ENCODE peak calls at places on chromosomes 7 and 10, in ten cellular contexts. D is colonic mucosa; U is heart right ventricle; J is psoas muscle; X is heart left ventricle; Z is tibial nerve; R is aorta; V is left ventricle myocardium inferior; C is MM.1S; M is naive thymus-derived CD4-positive, alpha-beta T cell. I is an unnamed sample.

GRCh38 chr10:1184541-1185415 is 128.6 kb downstream of the WDR37 start:
- DNase-seq in D (no peak), U (no peak), J (no peak), X (no peak), Z (no peak), R (peak; percentile 72), V (no peak), C (no peak), M (no peak), I (no peak)

GRCh38 chr7:36648441-36648840 is 75.9 kb downstream of the AOAH start:
- DNase-seq in D (no peak), U (no peak), J (no peak), X (no peak), Z (no peak), R (no peak), V (no peak), C (no peak), M (no peak), I (no peak)

GRCh38 chr7:26515462-26515861 is 223.8 kb downstream of the SNX10 start:
- DNase-seq in D (peak; percentile 80), U (no peak), J (no peak), X (no peak), Z (no peak), R (no peak), V (no peak), C (peak; percentile 10), M (no peak), I (no peak)

GRCh38 chr7:139728203-139728602 is 49.6 kb downstream of the HIPK2 start:
- DNase-seq in D (no peak), U (no peak), J (no peak), X (no peak), Z (no peak), R (no peak), V (no peak), C (no peak), M (no peak), I (no peak)

GRCh38 chr7:156022483-156023459 is 210.5 kb upstream of the SHH start:
- DNase-seq in D (no peak), U (no peak), J (no peak), X (no peak), Z (no peak), R (peak; percentile 35), V (no peak), C (no peak), M (no peak), I (no peak)

GRCh38 chr10:79192677-79193003 is 123.9 kb downstream of the ZMIZ1 start:
- DNase-seq in D (no peak), U (no peak), J (peak; percentile 74), X (no peak), Z (no peak), R (no peak), V (no peak), C (no peak), M (no peak), I (no peak)

GRCh38 chr10:6649107-6649720 is 69.1 kb upstream of the PRKCQ start:
- DNase-seq in D (no peak), U (no peak), J (no peak), X (no peak), Z (no peak), R (no peak), V (no peak), C (peak; percentile 4), M (no peak), I (no peak)

GRCh38 chr10:120495226-120495625 is 38.2 kb downstream of the PLPP4 start:
- DNase-seq in D (no peak), U (no peak), J (no peak), X (no peak), Z (no peak), R (no peak), V (no peak), C (no peak), M (no peak), I (no peak)

GRCh38 chr7:154579711-154580110 is 423.2 kb downstream of the PAXIP1 start:
- DNase-seq in D (no peak), U (no peak), J (no peak), X (no peak), Z (no peak), R (no peak), V (no peak), C (no peak), M (no peak), I (no peak)

GRCh38 chr7:154581251-154581890 is 421.6 kb downstream of the PAXIP1 start:
- DNase-seq in D (no peak), U (no peak), J (no peak), X (no peak), Z (no peak), R (no peak), V (no peak), C (no peak), M (no peak), I (no peak)

GRCh38 chr7:154587812-154588211 is 415.1 kb downstream of the PAXIP1 start:
- DNase-seq in D (no peak), U (no peak), J (no peak), X (no peak), Z (no peak), R (no peak), V (no peak), C (no peak), M (no peak), I (no peak)

GRCh38 chr7:154583454-154583853 is 419.5 kb downstream of the PAXIP1 start:
- DNase-seq in D (no peak), U (no peak), J (no peak), X (no peak), Z (no peak), R (no peak), V (no peak), C (no peak), M (no peak), I (no peak)

DNA sequence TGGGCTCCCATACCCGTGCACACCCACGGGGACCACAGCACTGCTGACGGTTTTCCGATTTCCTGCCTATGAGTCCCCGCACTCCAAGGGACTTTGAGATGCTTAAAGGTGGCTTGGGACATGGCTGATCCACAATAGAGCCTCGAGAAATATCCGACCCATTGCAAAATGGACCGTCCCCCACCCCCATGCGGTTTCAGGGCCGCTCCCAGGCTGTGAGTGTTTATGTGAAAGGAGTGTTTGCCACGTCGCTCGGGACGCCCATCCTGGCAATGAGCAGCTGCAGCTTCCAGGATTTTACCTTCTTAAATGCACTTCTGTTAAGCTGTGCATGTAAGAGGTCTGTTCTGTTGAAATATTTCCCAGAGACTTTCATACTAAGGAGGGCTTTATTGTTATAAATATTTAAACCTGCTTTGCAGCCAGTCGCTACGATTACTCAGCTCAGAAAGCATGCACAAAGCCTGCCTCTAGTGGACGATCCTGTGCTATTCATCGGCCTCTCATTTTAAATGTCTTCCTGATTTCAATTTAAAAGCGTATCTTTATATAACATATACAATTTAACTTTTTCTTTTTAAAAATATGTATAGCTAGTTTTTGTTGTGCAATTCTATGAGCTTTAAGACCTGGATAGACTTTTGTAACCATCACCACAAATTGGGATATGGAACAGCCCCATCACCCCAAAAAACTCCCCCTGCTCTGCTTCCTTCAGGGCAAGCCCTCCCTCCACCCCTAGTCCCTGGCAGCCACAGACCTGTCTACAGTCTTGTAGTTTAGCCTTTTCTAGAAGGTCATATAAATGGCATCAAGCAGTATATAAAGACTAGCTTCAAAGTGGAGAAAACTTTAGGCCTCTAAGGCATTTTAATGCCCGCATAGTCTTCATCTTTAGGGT is 418.3 kb downstream of the PAXIP1 start:
- DNase-seq in D (no peak), U (no peak), J (no peak), X (no peak), Z (no peak), R (no peak), V (no peak), C (no peak), M (no peak), I (no peak)
- H3K9me3 ChIP-seq in D (no peaks in the 10 kb centered on the region), U (no peaks in the 10 kb centered on the region), J (no peaks in the 10 kb centered on the region), X (no peaks in the 10 kb centered on the region), Z (no peaks in the 10 kb centered on the region), R (no peaks in the 10 kb centered on the region), V (no peaks in the 10 kb centered on the region), C (no peaks in the 10 kb centered on the region), M (no peaks in the 10 kb centered on the region), I (no peaks in the 10 kb centered on the region)

GRCh38 chr7:5997210-5997808 is 11.5 kb downstream of the PMS2 start:
- DNase-seq in D (peak; percentile 53), U (peak; percentile 60), J (no peak), X (peak; percentile 24), Z (peak; percentile 77), R (no peak), V (peak; percentile 20), C (peak; percentile 55), M (peak; percentile 64), I (peak; percentile 71)
- H3K36me3 ChIP-seq in D (no peaks in the 10 kb centered on the region), U (peaks cover 96% of the 10 kb centered on the region), J (peaks cover 7% of the 10 kb centered on the region), X (peaks cover 89% of the 10 kb centered on the region), Z (peaks cover 89% of the 10 kb centered on the region), R (no peaks in the 10 kb centered on the region), V (peaks cover 83% of the 10 kb centered on the region), C (peaks cover 4% of the 10 kb centered on the region), M (peaks cover 52% of the 10 kb centered on the region), I (peaks cover 48% of the 10 kb centered on the region)

DNA sequence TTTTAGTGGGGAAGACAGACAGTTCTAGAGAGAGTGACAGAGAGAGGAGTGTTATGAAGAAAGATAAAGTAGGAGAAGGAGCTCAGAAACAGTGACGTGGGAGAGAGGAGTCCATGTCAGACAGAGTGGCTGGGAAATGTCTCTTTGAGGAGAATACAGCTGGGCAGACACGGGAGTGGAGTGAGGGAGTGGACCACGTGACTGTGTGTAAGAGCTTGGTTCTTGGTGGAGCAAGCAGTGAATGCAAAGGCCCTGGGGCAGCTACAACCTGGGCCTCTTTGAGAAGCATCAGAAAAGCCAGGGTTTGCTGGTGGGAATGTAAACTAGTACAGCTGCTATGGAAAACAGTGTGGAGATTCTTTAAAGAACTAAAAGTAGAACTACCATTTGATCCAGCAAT is 11.9 kb upstream of the PLEKHS1 start:
- DNase-seq in D (no peak), U (no peak), J (no peak), X (no peak), Z (no peak), R (no peak), V (no peak), C (no peak), M (no peak), I (no peak)
- H3K9me3 ChIP-seq in D (no peaks in the 10 kb centered on the region), U (no peaks in the 10 kb centered on the region), J (no peaks in the 10 kb centered on the region), X (no peaks in the 10 kb centered on the region), Z (no peaks in the 10 kb centered on the region), R (peaks cover 5% of the 10 kb centered on the region), V (no peaks in the 10 kb centered on the region), C (no peaks in the 10 kb centered on the region), M (no peaks in the 10 kb centered on the region), I (no peaks in the 10 kb centered on the region)

GRCh38 chr10:102537948-102538347 is 34.2 kb downstream of the SUFU start:
- DNase-seq in D (no peak), U (no peak), J (no peak), X (no peak), Z (no peak), R (no peak), V (no peak), C (no peak), M (no peak), I (no peak)

GRCh38 chr10:102537367-102537766 is 33.6 kb downstream of the SUFU start:
- DNase-seq in D (no peak), U (no peak), J (no peak), X (no peak), Z (no peak), R (no peak), V (no peak), C (no peak), M (no peak), I (no peak)

GRCh38 chr10:102535481-102536147 is 31.8 kb downstream of the SUFU start:
- DNase-seq in D (no peak), U (no peak), J (no peak), X (no peak), Z (no peak), R (no peak), V (no peak), C (no peak), M (no peak), I (no peak)

GRCh38 chr10:102540023-102540422 is 36.3 kb downstream of the SUFU start:
- DNase-seq in D (no peak), U (no peak), J (no peak), X (no peak), Z (no peak), R (no peak), V (no peak), C (no peak), M (no peak), I (peak; percentile 13)

DNA sequence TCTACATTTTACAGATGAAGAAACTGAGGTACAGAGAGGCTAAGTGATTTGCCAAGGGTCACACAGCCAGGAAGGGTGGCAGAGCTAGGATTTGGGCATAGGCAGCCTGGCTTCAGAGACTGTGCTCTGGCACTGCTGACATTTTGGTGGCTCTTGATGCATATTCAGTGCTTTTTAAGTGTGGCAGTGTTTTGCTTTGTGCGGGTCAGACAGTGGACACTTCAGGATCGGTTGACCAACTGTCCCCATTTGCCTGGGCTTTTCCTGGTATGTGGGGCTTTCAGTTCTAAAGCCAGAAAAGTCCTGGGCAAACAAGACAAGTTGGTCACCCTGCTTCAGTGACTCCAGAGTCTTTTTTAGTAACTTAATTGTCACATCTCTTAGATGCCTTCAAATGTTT is 35.0 kb downstream of the SUFU start:
- DNase-seq in D (no peak), U (no peak), J (no peak), X (no peak), Z (no peak), R (no peak), V (no peak), C (no peak), M (no peak), I (no peak)
- H3K36me3 ChIP-seq in D (no peaks in the 10 kb centered on the region), U (no peaks in the 10 kb centered on the region), J (no peaks in the 10 kb centered on the region), X (no peaks in the 10 kb centered on the region), Z (peaks cover 6% of the 10 kb centered on the region), R (no peaks in the 10 kb centered on the region), V (no peaks in the 10 kb centered on the region), C (no peaks in the 10 kb centered on the region), M (no peaks in the 10 kb centered on the region), I (no peaks in the 10 kb centered on the region)

I was measured in HAP-1.